ENCODE peak calls at places on chromosomes 6 and 20, in nine cellular contexts. J is activated gamma-delta T cell; Q is RPMI7951; N is MM.1S; F is activated T-helper 9 cell treated with anti-CD3 and anti-CD28 coated beads, Interleukin-2, amount 50 U/mL, for 16 hours; W is GM23248; E is NCI-H345; O is AG08396; Y is stimulated activated CD4-positive, alpha-beta T cell treated with anti-CD3 and anti-CD28 coated beads, Interleukin-15, amount 100 ng/mL, for 1 hour. H is an unnamed sample.

GRCh38 chr6:27494987-27495385 is 22.1 kb upstream of the ZNF184 start:
- DNase-seq in J (no peak), Q (no peak), N (no peak), F (no peak), W (no peak), E (no peak), O (no peak), Y (no peak), H (no peak)

GRCh38 chr20:62736407-62737071 is 27.9 kb downstream of the NTSR1 start:
- DNase-seq in J (no peak), Q (peak), N (no peak), F (no peak), W (no peak), E (no peak), O (no peak), Y (no peak), H (no peak)

GRCh38 chr6:41097467-41098090 is 24.8 kb downstream of the NFYA start:
- DNase-seq in J (no peak), Q (peak), N (no peak), F (no peak), W (peak), E (no peak), O (no peak), Y (no peak), H (peak)

GRCh38 chr6:14981960-14982359 is 263.9 kb upstream of the JARID2 start:
- DNase-seq in J (no peak), Q (no peak), N (no peak), F (no peak), W (no peak), E (no peak), O (no peak), Y (no peak), H (no peak)

GRCh38 chr20:54914995-54915394 is 439.6 kb downstream of the DOK5 start:
- DNase-seq in J (no peak), Q (no peak), N (no peak), F (no peak), W (no peak), E (no peak), O (no peak), Y (no peak), H (no peak)

GRCh38 chr6:30555428-30556005 is 772 bp downstream of the GNL1 start:
- DNase-seq in J (peak), Q (peak), N (no peak), F (no peak), W (peak), E (peak), O (peak), Y (no peak), H (peak)

GRCh38 chr6:10030942-10031537 is 383.8 kb downstream of the TFAP2A start:
- DNase-seq in J (no peak), Q (peak), N (peak), F (no peak), W (no peak), E (peak), O (no peak), Y (no peak), H (peak)

GRCh38 chr20:50371878-50372769 is 138.1 kb upstream of the PTPN1 start:
- DNase-seq in J (no peak), Q (no peak), N (no peak), F (no peak), W (no peak), E (peak), O (no peak), Y (no peak), H (peak)

GRCh38 chr6:90297124-90297865 is 652 bp upstream of the BACH2 start:
- DNase-seq in J (no peak), Q (no peak), N (no peak), F (no peak), W (no peak), E (no peak), O (no peak), Y (no peak), H (no peak)

GRCh38 chr6:77463881-77464867 is 883 bp upstream of the HTR1B start:
- DNase-seq in J (peak), Q (no peak), N (no peak), F (no peak), W (no peak), E (no peak), O (peak), Y (no peak), H (no peak)

GRCh38 chr20:49983848-49984408 is 1.1 kb downstream of the SNAI1 start:
- DNase-seq in J (no peak), Q (no peak), N (no peak), F (no peak), W (peak), E (no peak), O (no peak), Y (no peak), H (peak)

GRCh38 chr6:71139249-71139648 is 149.4 kb upstream of the OGFRL1 start:
- DNase-seq in J (no peak), Q (peak), N (no peak), F (no peak), W (no peak), E (no peak), O (no peak), Y (no peak), H (peak)

GRCh38 chr6:150261997-150262396 is 106.8 kb upstream of the IYD start:
- DNase-seq in J (no peak), Q (no peak), N (no peak), F (no peak), W (no peak), E (no peak), O (no peak), Y (no peak), H (no peak)

GRCh38 chr20:21234324-21234723 is 68.8 kb upstream of the XRN2 start:
- DNase-seq in J (no peak), Q (no peak), N (no peak), F (no peak), W (no peak), E (no peak), O (no peak), Y (no peak), H (no peak)

GRCh38 chr6:13428528-13429405 is 58.6 kb downstream of the GFOD1 start:
- DNase-seq in J (no peak), Q (no peak), N (no peak), F (no peak), W (no peak), E (no peak), O (no peak), Y (no peak), H (no peak)

GRCh38 chr20:31593221-31594001 is 11.7 kb upstream of the ID1 start:
- DNase-seq in J (no peak), Q (peak), N (no peak), F (no peak), W (peak), E (no peak), O (no peak), Y (no peak), H (peak)

GRCh38 chr6:60754879-60755278 is 1531.1 kb downstream of the KHDRBS2 start:
- DNase-seq in J (no peak), Q (no peak), N (no peak), F (no peak), W (no peak), E (no peak), O (no peak), Y (no peak), H (no peak)

GRCh38 chr20:36308318-36308710 is 2.2 kb downstream of the DLGAP4 start:
- DNase-seq in J (no peak), Q (no peak), N (no peak), F (no peak), W (no peak), E (no peak), O (no peak), Y (no peak), H (no peak)

GRCh38 chr6:150514806-150515362 is 84.8 kb upstream of the PLEKHG1 start:
- DNase-seq in J (no peak), Q (no peak), N (no peak), F (no peak), W (no peak), E (no peak), O (no peak), Y (no peak), H (no peak)

GRCh38 chr20:34874094-34874654 is 1.5 kb upstream of the GGT7 start:
- DNase-seq in J (no peak), Q (peak), N (peak), F (peak), W (peak), E (peak), O (peak), Y (peak), H (peak)

GRCh38 chr20:10553326-10553984 is 118.3 kb downstream of the SLX4IP start:
- DNase-seq in J (no peak), Q (peak), N (peak), F (no peak), W (peak), E (peak), O (peak), Y (peak), H (peak)

GRCh38 chr6:168370310-168370991 is 50.9 kb upstream of the DACT2 start:
- DNase-seq in J (peak), Q (peak), N (peak), F (peak), W (peak), E (peak), O (no peak), Y (peak), H (peak)

GRCh38 chr6:35195120-35195780 is 18.5 kb upstream of the SCUBE3 start:
- DNase-seq in J (no peak), Q (no peak), N (no peak), F (no peak), W (no peak), E (no peak), O (no peak), Y (no peak), H (no peak)

GRCh38 chr6:436308-437041 is 44.9 kb downstream of the IRF4 start:
- DNase-seq in J (no peak), Q (peak), N (no peak), F (no peak), W (peak), E (no peak), O (peak), Y (no peak), H (peak)

GRCh38 chr6:160088069-160088773 is 33.4 kb upstream of the SLC22A1 start:
- DNase-seq in J (no peak), Q (peak), N (no peak), F (no peak), W (peak), E (no peak), O (peak), Y (no peak), H (peak)

GRCh38 chr6:170173416-170173990 is 117.4 kb downstream of the DLL1 start:
- DNase-seq in J (no peak), Q (no peak), N (no peak), F (no peak), W (no peak), E (no peak), O (no peak), Y (no peak), H (no peak)

GRCh38 chr6:30543824-30544223 is 12.5 kb downstream of the GNL1 start:
- DNase-seq in J (no peak), Q (no peak), N (no peak), F (no peak), W (no peak), E (no peak), O (no peak), Y (no peak), H (no peak)

GRCh38 chr6:129748212-129748900 is 38.4 kb upstream of the ARHGAP18 start:
- DNase-seq in J (no peak), Q (peak), N (peak), F (peak), W (peak), E (no peak), O (no peak), Y (peak), H (peak)

GRCh38 chr6:10397756-10398438 is 17.0 kb downstream of the TFAP2A start:
- DNase-seq in J (no peak), Q (no peak), N (no peak), F (no peak), W (no peak), E (no peak), O (no peak), Y (no peak), H (no peak)

GRCh38 chr6:135832186-135832585 is 19.3 kb upstream of the PDE7B start:
- DNase-seq in J (no peak), Q (no peak), N (no peak), F (no peak), W (no peak), E (no peak), O (no peak), Y (no peak), H (no peak)

GRCh38 chr6:146857960-146858308 is 259.2 kb downstream of the ADGB start:
- DNase-seq in J (no peak), Q (no peak), N (no peak), F (no peak), W (no peak), E (peak), O (peak), Y (no peak), H (no peak)

GRCh38 chr6:16769986-16770376 is 8.7 kb upstream of the ATXN1 start:
- DNase-seq in J (no peak), Q (peak), N (no peak), F (no peak), W (peak), E (no peak), O (peak), Y (no peak), H (peak)

GRCh38 chr6:126091507-126091906 is 105.2 kb downstream of the TRMT11 start:
- DNase-seq in J (no peak), Q (no peak), N (no peak), F (no peak), W (no peak), E (no peak), O (no peak), Y (no peak), H (no peak)

GRCh38 chr20:15831201-15831600 is 742.0 kb downstream of the KIF16B start:
- DNase-seq in J (no peak), Q (no peak), N (no peak), F (no peak), W (no peak), E (no peak), O (no peak), Y (no peak), H (peak)

GRCh38 chr6:43009124-43009523 is 4.6 kb downstream of the MEA1 start:
- DNase-seq in J (no peak), Q (peak), N (no peak), F (no peak), W (peak), E (peak), O (peak), Y (no peak), H (peak)

H was measured in M059J.